ENCODE peak calls at places on chromosomes 13 and 19, in eight cellular contexts. One of them, this sample, is unnamed.

GRCh38 chr19:4374451-4375163 is 25.7 kb downstream of the SH3GL1 start:
- DNase-seq in left ventricle myocardium inferior: peak
- DNase-seq in sigmoid colon: peak
- DNase-seq in nephron progenitor cell: no peak
- DNase-seq in HFF-Myc: no peak
- DNase-seq in endothelial cell of umbilical vein: peak
- DNase-seq in choroid plexus epithelial cell: peak
- DNase-seq in astrocyte: peak
- DNase-seq in this sample: peak

GRCh38 chr13:110590577-110590976 is 24.8 kb upstream of the NAXD start:
- DNase-seq in left ventricle myocardium inferior: no peak
- DNase-seq in sigmoid colon: no peak
- DNase-seq in nephron progenitor cell: no peak
- DNase-seq in HFF-Myc: no peak
- DNase-seq in endothelial cell of umbilical vein: no peak
- DNase-seq in choroid plexus epithelial cell: no peak
- DNase-seq in astrocyte: no peak
- DNase-seq in this sample: no peak

GRCh38 chr13:111367340-111367739 is 46.9 kb downstream of the TEX29 start:
- DNase-seq in left ventricle myocardium inferior: no peak
- DNase-seq in sigmoid colon: no peak
- DNase-seq in nephron progenitor cell: no peak
- DNase-seq in HFF-Myc: no peak
- DNase-seq in endothelial cell of umbilical vein: no peak
- DNase-seq in choroid plexus epithelial cell: no peak
- DNase-seq in astrocyte: no peak
- DNase-seq in this sample: no peak

GRCh38 chr13:20851844-20852402 is 50.6 kb downstream of the XPO4 start:
- DNase-seq in left ventricle myocardium inferior: no peak
- DNase-seq in sigmoid colon: no peak
- DNase-seq in nephron progenitor cell: no peak
- DNase-seq in HFF-Myc: no peak
- DNase-seq in endothelial cell of umbilical vein: no peak
- DNase-seq in choroid plexus epithelial cell: no peak
- DNase-seq in astrocyte: no peak
- DNase-seq in this sample: no peak

GRCh38 chr13:24228852-24229458 is 68.4 kb downstream of the SPATA13 start:
- DNase-seq in left ventricle myocardium inferior: no peak
- DNase-seq in sigmoid colon: no peak
- DNase-seq in nephron progenitor cell: peak
- DNase-seq in HFF-Myc: peak
- DNase-seq in endothelial cell of umbilical vein: peak
- DNase-seq in choroid plexus epithelial cell: peak
- DNase-seq in astrocyte: peak
- DNase-seq in this sample: peak

GRCh38 chr13:59770451-59770850 is 393.3 kb downstream of the DIAPH3 start:
- DNase-seq in left ventricle myocardium inferior: no peak
- DNase-seq in sigmoid colon: no peak
- DNase-seq in nephron progenitor cell: no peak
- DNase-seq in HFF-Myc: no peak
- DNase-seq in endothelial cell of umbilical vein: no peak
- DNase-seq in choroid plexus epithelial cell: no peak
- DNase-seq in astrocyte: no peak
- DNase-seq in this sample: no peak

GRCh38 chr13:35309711-35310110 is 166.8 kb downstream of the MAB21L1 start:
- DNase-seq in left ventricle myocardium inferior: no peak
- DNase-seq in sigmoid colon: no peak
- DNase-seq in nephron progenitor cell: no peak
- DNase-seq in HFF-Myc: no peak
- DNase-seq in endothelial cell of umbilical vein: no peak
- DNase-seq in choroid plexus epithelial cell: no peak
- DNase-seq in astrocyte: no peak
- DNase-seq in this sample: no peak

GRCh38 chr19:3479177-3479818 is 1.0 kb downstream of the SMIM24 start:
- DNase-seq in left ventricle myocardium inferior: no peak
- DNase-seq in sigmoid colon: no peak
- DNase-seq in nephron progenitor cell: peak
- DNase-seq in HFF-Myc: no peak
- DNase-seq in endothelial cell of umbilical vein: no peak
- DNase-seq in choroid plexus epithelial cell: no peak
- DNase-seq in astrocyte: no peak
- DNase-seq in this sample: peak

GRCh38 chr19:15466851-15467733 is 2.7 kb upstream of the RASAL3 start:
- DNase-seq in left ventricle myocardium inferior: no peak
- DNase-seq in sigmoid colon: no peak
- DNase-seq in nephron progenitor cell: no peak
- DNase-seq in HFF-Myc: peak
- DNase-seq in endothelial cell of umbilical vein: peak
- DNase-seq in choroid plexus epithelial cell: peak
- DNase-seq in astrocyte: peak
- DNase-seq in this sample: no peak

GRCh38 chr13:25067054-25067453 is 28.9 kb upstream of the PABPC3 start:
- DNase-seq in left ventricle myocardium inferior: no peak
- DNase-seq in sigmoid colon: no peak
- DNase-seq in nephron progenitor cell: no peak
- DNase-seq in HFF-Myc: no peak
- DNase-seq in endothelial cell of umbilical vein: no peak
- DNase-seq in choroid plexus epithelial cell: no peak
- DNase-seq in astrocyte: no peak
- DNase-seq in this sample: no peak

GRCh38 chr13:39835253-39835652 is 179.8 kb downstream of the COG6 start:
- DNase-seq in left ventricle myocardium inferior: no peak
- DNase-seq in sigmoid colon: no peak
- DNase-seq in nephron progenitor cell: peak
- DNase-seq in HFF-Myc: no peak
- DNase-seq in endothelial cell of umbilical vein: no peak
- DNase-seq in choroid plexus epithelial cell: peak
- DNase-seq in astrocyte: no peak
- DNase-seq in this sample: no peak

GRCh38 chr13:99310382-99311031 is 3.3 kb upstream of the GPR183 start:
- DNase-seq in left ventricle myocardium inferior: no peak
- DNase-seq in sigmoid colon: no peak
- DNase-seq in nephron progenitor cell: no peak
- DNase-seq in HFF-Myc: peak
- DNase-seq in endothelial cell of umbilical vein: peak
- DNase-seq in choroid plexus epithelial cell: peak
- DNase-seq in astrocyte: peak
- DNase-seq in this sample: no peak

GRCh38 chr13:39016789-39017188 is 21.1 kb downstream of the PROSER1 start:
- DNase-seq in left ventricle myocardium inferior: no peak
- DNase-seq in sigmoid colon: no peak
- DNase-seq in nephron progenitor cell: peak
- DNase-seq in HFF-Myc: no peak
- DNase-seq in endothelial cell of umbilical vein: peak
- DNase-seq in choroid plexus epithelial cell: peak
- DNase-seq in astrocyte: no peak
- DNase-seq in this sample: peak

GRCh38 chr19:8821748-8822241 is 10.3 kb downstream of the ZNF558 start:
- DNase-seq in left ventricle myocardium inferior: no peak
- DNase-seq in sigmoid colon: no peak
- DNase-seq in nephron progenitor cell: no peak
- DNase-seq in HFF-Myc: no peak
- DNase-seq in endothelial cell of umbilical vein: no peak
- DNase-seq in choroid plexus epithelial cell: no peak
- DNase-seq in astrocyte: peak
- DNase-seq in this sample: no peak

DNA sequence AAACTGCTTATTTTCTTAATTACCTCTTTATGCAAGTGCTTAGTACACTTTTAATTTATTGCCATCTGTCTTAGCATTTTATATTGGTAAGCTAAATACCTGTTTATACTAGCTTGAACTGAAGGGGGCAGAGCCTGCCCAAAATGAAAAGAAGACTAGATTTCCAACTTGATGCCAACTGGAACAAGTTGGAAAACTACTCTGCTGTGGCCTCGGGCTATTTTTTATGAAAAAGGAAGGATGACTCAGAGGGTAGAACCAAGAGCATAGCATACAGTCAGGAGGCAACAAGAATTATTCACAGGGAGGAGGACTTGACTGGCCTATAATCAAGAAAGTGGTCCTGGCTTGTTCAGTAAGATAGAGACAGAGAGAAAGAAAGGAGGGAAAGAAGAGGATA is 150.3 kb downstream of the NDFIP2 start:
- DNase-seq in left ventricle myocardium inferior: no peak
- DNase-seq in sigmoid colon: no peak
- DNase-seq in nephron progenitor cell: no peak
- DNase-seq in HFF-Myc: peak
- DNase-seq in endothelial cell of umbilical vein: peak
- DNase-seq in choroid plexus epithelial cell: peak
- DNase-seq in astrocyte: peak
- DNase-seq in this sample: peak
- TF ChIP-seq CTCF in left ventricle myocardium inferior: peak
- TF ChIP-seq CTCF in sigmoid colon: no peak
- TF ChIP-seq CTCF in nephron progenitor cell: no peak
- TF ChIP-seq CTCF in HFF-Myc: peak
- TF ChIP-seq CTCF in endothelial cell of umbilical vein: peak
- TF ChIP-seq CTCF in choroid plexus epithelial cell: peak
- TF ChIP-seq CTCF in astrocyte: peak
- TF ChIP-seq CTCF in this sample: peak

DNA sequence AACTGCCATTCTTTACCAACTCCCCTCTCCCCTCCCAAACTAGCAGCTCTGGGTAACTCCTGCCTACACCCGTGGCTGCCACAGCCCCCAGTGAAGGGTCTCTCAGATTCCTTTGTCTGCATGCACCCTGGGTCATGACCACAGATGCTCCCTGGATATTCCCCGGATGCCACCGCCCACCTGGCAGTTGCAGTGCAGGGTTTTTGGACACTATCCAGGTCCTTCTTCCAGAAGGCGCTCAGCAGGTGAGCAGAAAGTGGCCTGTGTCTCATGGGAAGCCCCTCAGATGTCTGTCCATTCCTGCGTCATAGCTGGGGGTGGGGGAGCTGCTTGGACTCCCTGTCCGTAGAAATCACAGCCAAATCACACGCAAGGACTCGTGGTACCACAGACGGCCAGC is 38.8 kb downstream of the ELL start:
- DNase-seq in left ventricle myocardium inferior: no peak
- DNase-seq in sigmoid colon: no peak
- DNase-seq in nephron progenitor cell: no peak
- DNase-seq in HFF-Myc: no peak
- DNase-seq in endothelial cell of umbilical vein: no peak
- DNase-seq in choroid plexus epithelial cell: no peak
- DNase-seq in astrocyte: no peak
- DNase-seq in this sample: no peak
- TF ChIP-seq CTCF in left ventricle myocardium inferior: no peak
- TF ChIP-seq CTCF in sigmoid colon: no peak
- TF ChIP-seq CTCF in nephron progenitor cell: no peak
- TF ChIP-seq CTCF in HFF-Myc: no peak
- TF ChIP-seq CTCF in endothelial cell of umbilical vein: no peak
- TF ChIP-seq CTCF in choroid plexus epithelial cell: no peak
- TF ChIP-seq CTCF in astrocyte: no peak
- TF ChIP-seq CTCF in this sample: no peak

DNA sequence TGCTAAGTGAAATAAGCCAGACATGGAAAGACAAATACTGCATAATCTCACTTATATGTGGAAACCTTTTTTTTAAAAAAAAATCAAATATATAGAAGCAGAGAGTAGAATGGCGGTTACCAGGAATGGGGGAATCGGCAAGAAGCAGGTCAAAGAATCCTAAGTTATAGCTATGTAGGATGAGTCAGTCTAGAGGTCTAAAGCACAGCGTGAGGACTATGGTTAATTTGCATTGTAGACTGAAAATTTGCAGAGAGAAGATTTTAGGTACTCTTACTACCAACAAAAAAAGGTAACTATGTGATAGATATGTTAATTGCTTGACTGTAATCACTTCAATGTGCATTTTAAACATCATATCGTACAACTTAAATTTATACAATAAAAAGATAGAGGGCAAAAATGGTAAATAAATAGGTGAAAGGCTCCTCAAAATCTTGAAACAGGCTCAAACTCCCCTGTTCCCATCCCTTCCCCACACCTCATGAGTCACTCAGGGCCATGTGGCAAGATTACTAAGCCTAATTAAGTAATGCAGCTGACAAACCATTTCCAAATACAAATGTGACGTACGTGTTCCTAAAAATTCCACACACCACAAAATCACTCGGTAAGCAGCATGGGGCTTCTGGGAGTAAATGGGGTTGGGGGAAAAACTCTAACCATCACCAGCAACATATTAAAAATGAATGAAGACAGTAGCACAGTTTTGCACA is 159.0 kb downstream of the USP12 start:
- DNase-seq in left ventricle myocardium inferior: no peak
- DNase-seq in sigmoid colon: no peak
- DNase-seq in nephron progenitor cell: no peak
- DNase-seq in HFF-Myc: peak
- DNase-seq in endothelial cell of umbilical vein: no peak
- DNase-seq in choroid plexus epithelial cell: peak
- DNase-seq in astrocyte: peak
- DNase-seq in this sample: no peak
- TF ChIP-seq CTCF in left ventricle myocardium inferior: no peak
- TF ChIP-seq CTCF in sigmoid colon: no peak
- TF ChIP-seq CTCF in nephron progenitor cell: no peak
- TF ChIP-seq CTCF in HFF-Myc: no peak
- TF ChIP-seq CTCF in endothelial cell of umbilical vein: no peak
- TF ChIP-seq CTCF in choroid plexus epithelial cell: no peak
- TF ChIP-seq CTCF in astrocyte: no peak
- TF ChIP-seq CTCF in this sample: no peak

GRCh38 chr13:44449999-44450821 is 76.6 kb downstream of the SERP2 start:
- DNase-seq in left ventricle myocardium inferior: no peak
- DNase-seq in sigmoid colon: no peak
- DNase-seq in nephron progenitor cell: no peak
- DNase-seq in HFF-Myc: no peak
- DNase-seq in endothelial cell of umbilical vein: no peak
- DNase-seq in choroid plexus epithelial cell: no peak
- DNase-seq in astrocyte: no peak
- DNase-seq in this sample: peak

GRCh38 chr13:44448875-44449274 is 75.3 kb downstream of the SERP2 start:
- DNase-seq in left ventricle myocardium inferior: no peak
- DNase-seq in sigmoid colon: no peak
- DNase-seq in nephron progenitor cell: no peak
- DNase-seq in HFF-Myc: no peak
- DNase-seq in endothelial cell of umbilical vein: no peak
- DNase-seq in choroid plexus epithelial cell: no peak
- DNase-seq in astrocyte: no peak
- DNase-seq in this sample: no peak

GRCh38 chr13:44451109-44451508 is 77.5 kb downstream of the SERP2 start:
- DNase-seq in left ventricle myocardium inferior: no peak
- DNase-seq in sigmoid colon: no peak
- DNase-seq in nephron progenitor cell: no peak
- DNase-seq in HFF-Myc: no peak
- DNase-seq in endothelial cell of umbilical vein: no peak
- DNase-seq in choroid plexus epithelial cell: no peak
- DNase-seq in astrocyte: no peak
- DNase-seq in this sample: no peak

GRCh38 chr13:44447783-44448182 is 74.2 kb downstream of the SERP2 start:
- DNase-seq in left ventricle myocardium inferior: no peak
- DNase-seq in sigmoid colon: no peak
- DNase-seq in nephron progenitor cell: no peak
- DNase-seq in HFF-Myc: no peak
- DNase-seq in endothelial cell of umbilical vein: no peak
- DNase-seq in choroid plexus epithelial cell: no peak
- DNase-seq in astrocyte: no peak
- DNase-seq in this sample: no peak

DNA sequence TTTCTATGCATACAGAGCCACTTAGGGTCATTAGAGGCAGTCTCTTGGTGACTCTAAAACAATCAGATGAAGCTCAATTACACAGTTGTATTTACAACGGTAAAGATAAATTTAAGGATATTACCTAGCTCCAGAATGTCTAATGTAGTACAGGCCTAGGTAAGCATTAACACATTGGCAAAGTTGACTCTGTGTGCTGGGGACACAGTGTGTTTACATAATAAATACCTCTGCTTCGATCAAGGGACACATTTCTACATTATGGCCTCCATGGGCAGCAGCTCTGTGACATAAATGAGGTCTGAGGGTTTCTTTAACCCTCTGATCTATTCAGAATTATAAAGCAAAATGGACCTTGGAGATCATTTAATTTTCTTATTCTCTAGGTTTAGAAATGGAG is 74.7 kb downstream of the SERP2 start:
- DNase-seq in left ventricle myocardium inferior: no peak
- DNase-seq in sigmoid colon: no peak
- DNase-seq in nephron progenitor cell: no peak
- DNase-seq in HFF-Myc: no peak
- DNase-seq in endothelial cell of umbilical vein: no peak
- DNase-seq in choroid plexus epithelial cell: no peak
- DNase-seq in astrocyte: no peak
- DNase-seq in this sample: no peak
- TF ChIP-seq CTCF in left ventricle myocardium inferior: no peak
- TF ChIP-seq CTCF in sigmoid colon: no peak
- TF ChIP-seq CTCF in nephron progenitor cell: no peak
- TF ChIP-seq CTCF in HFF-Myc: no peak
- TF ChIP-seq CTCF in endothelial cell of umbilical vein: no peak
- TF ChIP-seq CTCF in choroid plexus epithelial cell: no peak
- TF ChIP-seq CTCF in astrocyte: no peak
- TF ChIP-seq CTCF in this sample: no peak